ENCODE peak calls at places on chromosome 18, in seven cellular contexts. One of them, this sample, is unnamed.

GRCh38 chr18:58512161-58512581 is 116.7 kb downstream of the ALPK2 start:
- DNase-seq in HS-5: no peak
- DNase-seq in upper lobe of right lung: no peak
- DNase-seq in NCI-H1694: no peak
- DNase-seq in adipocyte: no peak
- DNase-seq in endothelial cell of umbilical vein: no peak
- DNase-seq in GM18507: no peak
- DNase-seq in this sample: no peak

GRCh38 chr18:50410894-50411293 is 36.0 kb downstream of the SKA1 start:
- DNase-seq in HS-5: peak
- DNase-seq in upper lobe of right lung: no peak
- DNase-seq in NCI-H1694: no peak
- DNase-seq in adipocyte: peak
- DNase-seq in endothelial cell of umbilical vein: no peak
- DNase-seq in GM18507: no peak
- DNase-seq in this sample: no peak

GRCh38 chr18:13310286-13310685 is 91.7 kb downstream of the LDLRAD4 start:
- DNase-seq in HS-5: no peak
- DNase-seq in upper lobe of right lung: no peak
- DNase-seq in NCI-H1694: no peak
- DNase-seq in adipocyte: no peak
- DNase-seq in endothelial cell of umbilical vein: no peak
- DNase-seq in GM18507: no peak
- DNase-seq in this sample: no peak

GRCh38 chr18:29644276-29644675 is 1398.3 kb downstream of the DSC3 start:
- DNase-seq in HS-5: peak
- DNase-seq in upper lobe of right lung: no peak
- DNase-seq in NCI-H1694: no peak
- DNase-seq in adipocyte: no peak
- DNase-seq in endothelial cell of umbilical vein: no peak
- DNase-seq in GM18507: no peak
- DNase-seq in this sample: no peak

GRCh38 chr18:73446502-73446901 is 578.7 kb upstream of the NETO1 start:
- DNase-seq in HS-5: no peak
- DNase-seq in upper lobe of right lung: no peak
- DNase-seq in NCI-H1694: no peak
- DNase-seq in adipocyte: no peak
- DNase-seq in endothelial cell of umbilical vein: no peak
- DNase-seq in GM18507: no peak
- DNase-seq in this sample: no peak

GRCh38 chr18:69936191-69936558 is 11.5 kb downstream of the CD226 start:
- DNase-seq in HS-5: no peak
- DNase-seq in upper lobe of right lung: no peak
- DNase-seq in NCI-H1694: no peak
- DNase-seq in adipocyte: peak
- DNase-seq in endothelial cell of umbilical vein: no peak
- DNase-seq in GM18507: no peak
- DNase-seq in this sample: no peak

GRCh38 chr18:52617931-52618330 is 277.9 kb downstream of the DCC start:
- DNase-seq in HS-5: no peak
- DNase-seq in upper lobe of right lung: no peak
- DNase-seq in NCI-H1694: no peak
- DNase-seq in adipocyte: peak
- DNase-seq in endothelial cell of umbilical vein: no peak
- DNase-seq in GM18507: no peak
- DNase-seq in this sample: no peak

GRCh38 chr18:78649421-78649820 is 330.2 kb upstream of the SALL3 start:
- DNase-seq in HS-5: no peak
- DNase-seq in upper lobe of right lung: no peak
- DNase-seq in NCI-H1694: no peak
- DNase-seq in adipocyte: no peak
- DNase-seq in endothelial cell of umbilical vein: no peak
- DNase-seq in GM18507: no peak
- DNase-seq in this sample: no peak

GRCh38 chr18:74485860-74486849 is 10.0 kb upstream of the CNDP2 start:
- DNase-seq in HS-5: no peak
- DNase-seq in upper lobe of right lung: no peak
- DNase-seq in NCI-H1694: no peak
- DNase-seq in adipocyte: no peak
- DNase-seq in endothelial cell of umbilical vein: no peak
- DNase-seq in GM18507: no peak
- DNase-seq in this sample: no peak

GRCh38 chr18:75475228-75475627 is 47.7 kb upstream of the SMIM21 start:
- DNase-seq in HS-5: peak
- DNase-seq in upper lobe of right lung: no peak
- DNase-seq in NCI-H1694: no peak
- DNase-seq in adipocyte: peak
- DNase-seq in endothelial cell of umbilical vein: peak
- DNase-seq in GM18507: no peak
- DNase-seq in this sample: no peak

GRCh38 chr18:35572644-35573043 is 8.9 kb upstream of the GALNT1 start:
- DNase-seq in HS-5: no peak
- DNase-seq in upper lobe of right lung: no peak
- DNase-seq in NCI-H1694: no peak
- DNase-seq in adipocyte: peak
- DNase-seq in endothelial cell of umbilical vein: no peak
- DNase-seq in GM18507: no peak
- DNase-seq in this sample: no peak

GRCh38 chr18:40159141-40160017 is 1795.7 kb upstream of the PIK3C3 start:
- DNase-seq in HS-5: peak
- DNase-seq in upper lobe of right lung: no peak
- DNase-seq in NCI-H1694: peak
- DNase-seq in adipocyte: peak
- DNase-seq in endothelial cell of umbilical vein: peak
- DNase-seq in GM18507: no peak
- DNase-seq in this sample: no peak

GRCh38 chr18:79397830-79398761 is 2.4 kb downstream of the NFATC1 start:
- DNase-seq in HS-5: no peak
- DNase-seq in upper lobe of right lung: peak
- DNase-seq in NCI-H1694: no peak
- DNase-seq in adipocyte: no peak
- DNase-seq in endothelial cell of umbilical vein: peak
- DNase-seq in GM18507: no peak
- DNase-seq in this sample: peak

This sample was measured in lower lobe of right lung.